ENCODE peak calls at places on chromosomes 16 and 17, in seven cellular contexts. A is neural crest cell, T is C1 segment of cervical spinal cord, Y is EL, X is trophoblast cell, L is lower leg skin, R is cardiac fibroblast. P is an unnamed sample.
A peak's percentile ranks its signal among the peaks of the same experiment; 100 is the strongest.

GRCh38 chr17:42311240-42312034 is 23.1 kb downstream of the STAT5A start:
- DNase-seq in Y (peak; percentile 86), R (peak; percentile 97), T (no peak), A (no peak), X (peak; percentile 81), L (peak; percentile 96), P (no peak)

GRCh38 chr16:69691980-69692911 is 34.1 kb downstream of the NQO1 start:
- DNase-seq in X (peak; percentile 44), T (no peak), Y (no peak), R (peak; percentile 23), A (no peak), L (no peak), P (no peak)

GRCh38 chr16:24539295-24539849 is at the start of gene RBBP6:
- DNase-seq in X (peak; percentile 99), A (peak; percentile 83), L (peak; percentile 98), T (peak; percentile 94), R (peak; percentile 99), Y (peak; percentile 95), P (peak; percentile 95)

GRCh38 chr17:38425744-38426143 is 2.5 kb upstream of the ARHGAP23 start:
- DNase-seq in X (no peak), T (no peak), A (no peak), L (no peak), R (peak; percentile 53), Y (peak; percentile 57), P (no peak)

GRCh38 chr17:56699186-56699895 is 105.8 kb downstream of the NOG start:
- DNase-seq in T (peak; percentile 21), X (peak; percentile 99), Y (peak; percentile 100), L (peak; percentile 90), A (peak; percentile 9), R (peak; percentile 79), P (peak; percentile 98)

GRCh38 chr17:57356722-57357391 is 100.5 kb downstream of the MSI2 start:
- DNase-seq in T (peak; percentile 22), L (no peak), R (no peak), X (no peak), A (no peak), Y (no peak), P (no peak)

GRCh38 chr17:64128787-64129514 is 993 bp downstream of the ERN1 start:
- DNase-seq in Y (peak; percentile 59), L (peak; percentile 91), A (no peak), T (no peak), R (peak; percentile 53), X (peak; percentile 79), P (peak; percentile 40)

GRCh38 chr16:71501562-71501961 is 12.4 kb upstream of the ZNF19 start:
- DNase-seq in X (no peak), R (no peak), L (no peak), T (no peak), A (no peak), Y (no peak), P (no peak)

GRCh38 chr17:2101448-2102257 is 46.8 kb downstream of the HIC1 start:
- DNase-seq in T (peak; percentile 21), Y (no peak), L (no peak), X (no peak), A (no peak), R (no peak), P (peak; percentile 94)

GRCh38 chr17:39547713-39548478 is 59.8 kb downstream of the NEUROD2 start:
- DNase-seq in R (peak; percentile 57), T (peak; percentile 25), Y (peak; percentile 47), A (peak; percentile 81), X (peak; percentile 81), L (peak; percentile 95), P (peak; percentile 60)

GRCh38 chr17:12136243-12136642 is 115.6 kb downstream of the MAP2K4 start:
- DNase-seq in R (no peak), L (no peak), Y (no peak), T (no peak), A (no peak), X (no peak), P (no peak)

GRCh38 chr17:45837187-45837586 is 7.5 kb upstream of the SPPL2C start:
- DNase-seq in A (no peak), X (no peak), L (no peak), T (no peak), R (no peak), Y (no peak), P (no peak)

GRCh38 chr17:29788045-29788444 is 142.0 kb downstream of the SSH2 start:
- DNase-seq in Y (no peak), L (no peak), X (no peak), T (no peak), R (no peak), A (no peak), P (no peak)

GRCh38 chr16:4214215-4214621 is 27.7 kb downstream of the SRL start:
- DNase-seq in X (peak; percentile 79), T (no peak), Y (peak; percentile 91), L (no peak), R (peak; percentile 87), A (no peak), P (peak; percentile 87)

GRCh38 chr17:83135692-83136091 is 56.3 kb downstream of the METRNL start:
- DNase-seq in X (no peak), L (peak; percentile 79), T (no peak), Y (no peak), A (no peak), R (no peak), P (no peak)

GRCh38 chr17:60941028-60941427 is 263.4 kb downstream of the BCAS3 start:
- DNase-seq in A (no peak), Y (peak; percentile 86), X (no peak), T (no peak), R (peak; percentile 93), L (no peak), P (peak; percentile 91)

GRCh38 chr16:87602005-87602790 is at the start of gene JPH3:
- DNase-seq in L (no peak), X (no peak), R (no peak), A (no peak), T (no peak), Y (no peak), P (no peak)

GRCh38 chr16:3509470-3509928 is 8.7 kb downstream of the CLUAP1 start:
- DNase-seq in Y (no peak), R (no peak), X (no peak), T (no peak), L (peak; percentile 88), A (no peak), P (peak; percentile 54)

GRCh38 chr16:15958703-15959348 is 9.4 kb downstream of the ABCC1 start:
- DNase-seq in T (no peak), Y (no peak), L (no peak), A (no peak), R (no peak), X (no peak), P (no peak)

GRCh38 chr17:77497578-77497934 is 356.8 kb downstream of the SEC14L1 start:
- DNase-seq in A (no peak), X (no peak), R (no peak), T (no peak), L (peak; percentile 80), Y (no peak), P (no peak)

GRCh38 chr16:47045023-47045422 is 71.5 kb upstream of the DNAJA2 start:
- DNase-seq in Y (peak; percentile 34), T (no peak), R (peak; percentile 27), X (no peak), A (no peak), L (no peak), P (no peak)

GRCh38 chr17:77478281-77478680 is 337.5 kb downstream of the SEC14L1 start:
- DNase-seq in Y (no peak), T (no peak), A (no peak), X (peak; percentile 97), R (no peak), L (no peak), P (no peak)

GRCh38 chr17:66737524-66737923 is 97.4 kb upstream of the CACNG5 start:
- DNase-seq in R (peak; percentile 76), A (peak; percentile 37), Y (no peak), L (no peak), T (peak; percentile 16), X (no peak), P (no peak)

GRCh38 chr16:28009586-28010373 is 53.7 kb downstream of the GSG1L start:
- DNase-seq in L (no peak), A (no peak), X (no peak), R (no peak), Y (no peak), T (no peak), P (no peak)